ENCODE peak calls at places on chromosome 14, in seven cellular contexts. D is neuronal stem cell, S is HepG2, E is cardiac muscle cell, T is kidney, A is neural progenitor cell, Q is A549. O is an unnamed sample.

GRCh38 chr14:100291305-100292075 is 14.8 kb downstream of the SLC25A29 start:
- DNase-seq in D (no peak), A (no peak), E (no peak), T (peak; percentile 54), S (no peak), Q (no peak), O (no peak)

GRCh38 chr14:26334288-26334687 is 263.5 kb downstream of the NOVA1 start:
- DNase-seq in E (no peak), A (no peak), S (no peak), D (no peak), T (no peak), Q (no peak), O (no peak)

GRCh38 chr14:63501429-63501828 is 41.7 kb downstream of the PPP2R5E start:
- DNase-seq in A (no peak), Q (no peak), T (no peak), S (no peak), D (no peak), E (no peak), O (no peak)

GRCh38 chr14:84874436-84874835 is 655.5 kb upstream of the FLRT2 start:
- DNase-seq in T (no peak), Q (no peak), S (no peak), A (no peak), E (no peak), D (no peak), O (no peak)

GRCh38 chr14:99759546-99759925 is 33.7 kb upstream of the EML1 start:
- DNase-seq in E (no peak), D (no peak), S (no peak), T (peak; percentile 64), A (no peak), Q (no peak), O (no peak)

GRCh38 chr14:94676495-94677238 is 64.5 kb downstream of the SERPINA3 start:
- DNase-seq in Q (no peak), S (no peak), D (no peak), T (no peak), A (no peak), E (no peak), O (no peak)

GRCh38 chr14:84098261-84098660 is 1431.7 kb upstream of the FLRT2 start:
- DNase-seq in S (no peak), D (no peak), T (no peak), E (no peak), Q (no peak), A (no peak), O (no peak)

GRCh38 chr14:33508663-33509062 is 442.2 kb downstream of the EGLN3 start:
- DNase-seq in Q (no peak), S (no peak), A (no peak), D (no peak), T (no peak), E (no peak), O (no peak)

GRCh38 chr14:61653507-61653906 is 41.8 kb upstream of the HIF1A start:
- DNase-seq in S (no peak), E (no peak), D (no peak), Q (no peak), A (no peak), T (peak; percentile 66), O (no peak)

GRCh38 chr14:23183479-23183878 is at the start of gene SLC7A8:
- DNase-seq in D (no peak), E (peak; percentile 66), T (no peak), A (peak; percentile 85), Q (no peak), S (no peak), O (peak; percentile 40)

GRCh38 chr14:101273091-101273490 is 288.2 kb upstream of the DIO3 start:
- DNase-seq in T (no peak), Q (no peak), A (no peak), E (no peak), D (no peak), S (no peak), O (no peak)

GRCh38 chr14:63713765-63714164 is 14.1 kb downstream of the SGPP1 start:
- DNase-seq in E (no peak), T (no peak), Q (no peak), D (no peak), A (no peak), S (no peak), O (no peak)

GRCh38 chr14:63342381-63342780 is 23.6 kb upstream of the GPHB5 start:
- DNase-seq in Q (no peak), D (no peak), S (no peak), T (no peak), A (no peak), E (no peak), O (no peak)

GRCh38 chr14:77314043-77314442 is 6.6 kb downstream of the POMT2 start:
- DNase-seq in D (no peak), A (no peak), E (no peak), Q (no peak), S (no peak), T (no peak), O (no peak)

GRCh38 chr14:49957089-49957852 is 64.4 kb downstream of the ARF6 start:
- DNase-seq in E (no peak), S (no peak), T (no peak), D (no peak), Q (no peak), A (no peak), O (no peak)

GRCh38 chr14:102013669-102014200 is 49.4 kb downstream of the DYNC1H1 start:
- DNase-seq in A (no peak), D (no peak), S (no peak), Q (no peak), E (no peak), T (no peak), O (no peak)

GRCh38 chr14:36067428-36068187 is 108.9 kb downstream of the PTCSC3 start:
- DNase-seq in S (no peak), D (no peak), T (no peak), Q (no peak), A (no peak), E (no peak), O (no peak)

GRCh38 chr14:93035585-93035916 is 80.2 kb downstream of the ITPK1 start:
- DNase-seq in S (no peak), T (no peak), A (no peak), E (no peak), D (no peak), Q (no peak), O (no peak)

GRCh38 chr14:93035917-93036651 is 79.6 kb downstream of the ITPK1 start:
- DNase-seq in E (peak; percentile 66), Q (no peak), A (peak; percentile 40), T (peak; percentile 82), S (peak; percentile 91), D (peak; percentile 45), O (no peak)

GRCh38 chr14:93036652-93037341 is 78.9 kb downstream of the ITPK1 start:
- DNase-seq in A (peak; percentile 80), T (peak; percentile 63), D (peak; percentile 66), E (no peak), Q (no peak), S (peak; percentile 69), O (no peak)

GRCh38 chr14:93039649-93040315 is 75.9 kb downstream of the ITPK1 start:
- DNase-seq in Q (no peak), D (no peak), E (peak; percentile 84), A (no peak), S (no peak), T (no peak), O (no peak)

DNA sequence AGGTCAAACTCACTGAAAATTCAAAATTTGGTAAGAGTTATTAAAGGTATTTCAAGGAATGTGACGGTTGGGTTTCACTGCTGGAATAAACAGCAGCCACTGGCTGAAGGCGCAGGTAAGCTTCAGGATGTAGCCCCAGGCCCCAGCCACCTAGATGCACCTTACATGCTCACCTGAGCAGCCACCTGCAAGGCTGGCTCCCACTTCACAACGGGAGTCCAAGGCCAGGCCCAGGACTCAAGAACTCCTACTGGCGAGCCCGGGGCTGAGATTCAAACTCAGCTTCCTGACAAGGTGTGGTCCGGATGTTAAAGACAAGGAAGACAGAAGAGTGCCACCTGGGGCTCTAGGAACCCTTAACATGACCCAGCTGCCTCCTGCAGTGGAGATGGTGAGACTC is 78.4 kb downstream of the ITPK1 start:
- DNase-seq in E (no peak), Q (no peak), T (no peak), A (no peak), D (no peak), S (no peak), O (no peak)
- H3K4me1 ChIP-seq in E (peaks cover 58% of the 10 kb centered on the region), Q (peaks cover 94% of the 10 kb centered on the region), T (peaks cover 15% of the 10 kb centered on the region), A (peaks cover 59% of the 10 kb centered on the region), D (peaks cover 49% of the 10 kb centered on the region), S (peaks cover 89% of the 10 kb centered on the region), O (peaks cover 13% of the 10 kb centered on the region)

DNA sequence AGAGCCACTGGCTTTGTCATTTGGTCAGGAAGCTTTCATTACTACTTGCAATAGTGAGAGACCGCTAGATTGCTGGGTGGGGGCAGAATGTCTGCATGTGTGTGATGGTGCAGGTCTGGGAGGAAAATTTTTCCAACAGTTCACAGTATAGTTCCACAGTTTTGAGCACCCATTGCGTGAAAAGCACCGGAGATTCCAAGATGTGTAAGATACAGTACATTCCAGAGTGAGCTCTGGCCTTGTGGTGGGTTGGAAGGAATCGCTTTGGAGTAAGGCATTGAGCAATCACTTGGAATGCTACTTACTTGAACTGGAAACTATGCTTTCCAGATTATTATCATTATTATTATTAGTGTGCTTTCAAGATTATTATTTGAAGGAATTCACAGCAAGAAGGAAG is 47.6 kb upstream of the FRMD6 start:
- DNase-seq in E (no peak), A (no peak), Q (no peak), T (no peak), S (no peak), D (no peak), O (no peak)
- H3K4me1 ChIP-seq in E (no peaks in the 10 kb centered on the region), A (no peaks in the 10 kb centered on the region), Q (no peaks in the 10 kb centered on the region), T (no peaks in the 10 kb centered on the region), S (no peaks in the 10 kb centered on the region), D (peaks cover 4% of the 10 kb centered on the region), O (no peaks in the 10 kb centered on the region)

GRCh38 chr14:20989464-20989786 is 355 bp upstream of the METTL17 start:
- DNase-seq in D (no peak), Q (no peak), T (no peak), E (no peak), A (no peak), S (no peak), O (no peak)
- H3K4me1 ChIP-seq in D (peaks cover 4% of the 10 kb centered on the region), Q (peaks cover 32% of the 10 kb centered on the region), T (peaks cover 13% of the 10 kb centered on the region), E (peaks cover 7% of the 10 kb centered on the region), A (peaks cover 15% of the 10 kb centered on the region), S (peaks cover 26% of the 10 kb centered on the region), O (peaks cover 16% of the 10 kb centered on the region)

GRCh38 chr14:54548491-54548890 is 18.4 kb upstream of the SAMD4A start:
- DNase-seq in T (no peak), S (no peak), D (no peak), Q (no peak), A (no peak), E (no peak), O (no peak)

GRCh38 chr14:54547583-54547982 is 19.3 kb upstream of the SAMD4A start:
- DNase-seq in S (no peak), E (no peak), Q (no peak), T (no peak), A (no peak), D (no peak), O (no peak)

GRCh38 chr14:54549862-54550261 is 17.1 kb upstream of the SAMD4A start:
- DNase-seq in A (no peak), T (no peak), S (no peak), Q (no peak), E (peak; percentile 52), D (no peak), O (no peak)

GRCh38 chr14:54554401-54554800 is 12.5 kb upstream of the SAMD4A start:
- DNase-seq in D (no peak), E (no peak), T (no peak), A (no peak), Q (no peak), S (no peak), O (no peak)

DNA sequence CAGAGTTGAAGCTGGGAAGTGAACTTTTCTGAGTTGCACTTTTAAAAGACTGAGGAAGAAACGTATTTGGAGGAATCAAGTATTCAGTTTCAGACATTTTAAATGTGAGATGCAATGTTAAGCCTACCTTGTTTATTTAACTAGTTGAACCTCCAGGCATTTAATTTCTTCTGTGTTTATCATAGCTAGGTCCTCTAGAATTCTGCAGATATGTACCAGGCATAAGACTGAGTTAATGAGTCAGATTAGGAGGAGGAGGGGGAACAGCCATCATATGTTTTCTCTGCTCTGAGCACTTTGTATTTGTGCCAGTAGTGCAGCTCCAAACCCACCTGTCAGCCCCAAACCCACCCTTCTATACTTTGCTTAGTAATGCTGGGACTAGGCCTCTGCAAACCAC is 16.4 kb upstream of the SAMD4A start:
- DNase-seq in Q (no peak), D (no peak), S (no peak), A (no peak), E (no peak), T (no peak), O (no peak)
- H3K4me1 ChIP-seq in Q (no peaks in the 10 kb centered on the region), D (no peaks in the 10 kb centered on the region), S (peaks cover 16% of the 10 kb centered on the region), A (no peaks in the 10 kb centered on the region), E (no peaks in the 10 kb centered on the region), T (no peaks in the 10 kb centered on the region), O (no peaks in the 10 kb centered on the region)